ENCODE peak calls at places on chromosomes 7 and 10, in ten cellular contexts. I is activated naive CD4-positive, alpha-beta T cell treated with anti-CD3 and anti-CD28 coated beads, Interleukin-2, amount 50 U/mL, for 16 hours; W is midbrain; L is adrenal gland; T is left cardiac atrium; A is amniotic stem cell; U is stimulated activated naive CD8-positive, alpha-beta T cell treated with anti-CD3 and anti-CD28 coated beads, Interleukin-15, Interleukin-2, amounts not matched to agents 100 U/mL and 50 U/mL, for 24 hours; B is activated T-cell treated with anti-CD3 and anti-CD28 coated beads for 1 hour; R is lung; S is activated CD4-positive, alpha-beta T cell treated with anti-CD3 and anti-CD28 coated beads, Interleukin-2, amount 50 U/mL, for 24 hours. V is an unnamed sample.

GRCh38 chr10:14009315-14010082 is 321.2 kb downstream of the FRMD4A start:
- DNase-seq in L (no peak), R (no peak), B (peak), S (peak), A (no peak), T (no peak), W (no peak), I (peak), U (peak), V (peak)

GRCh38 chr7:34928052-34928451 is 109.2 kb downstream of the DPY19L1 start:
- DNase-seq in W (peak), S (peak), I (peak), L (peak), T (peak), A (no peak), R (no peak), B (peak), U (peak), V (peak)

GRCh38 chr10:84588426-84588825 is 260.0 kb downstream of the CCSER2 start:
- DNase-seq in S (no peak), A (no peak), I (no peak), T (no peak), R (no peak), L (no peak), U (no peak), B (no peak), W (no peak), V (no peak)

GRCh38 chr7:2802504-2803341 is 41.4 kb downstream of the GNA12 start:
- DNase-seq in R (no peak), T (peak), B (no peak), U (no peak), L (peak), W (no peak), A (no peak), S (no peak), I (no peak), V (no peak)

GRCh38 chr7:8254215-8254614 is 7.8 kb downstream of the ICA1 start:
- DNase-seq in L (no peak), I (no peak), T (no peak), R (no peak), B (no peak), U (no peak), W (no peak), S (no peak), A (no peak), V (no peak)

GRCh38 chr10:121096617-121097431 is 245.7 kb downstream of the WDR11 start:
- DNase-seq in L (no peak), B (no peak), T (peak), S (no peak), I (no peak), W (no peak), U (no peak), A (no peak), R (no peak), V (no peak)

GRCh38 chr7:34190299-34190698 is 285.0 kb downstream of the BMPER start:
- DNase-seq in A (no peak), B (no peak), R (no peak), I (no peak), W (peak), U (no peak), L (no peak), S (no peak), T (peak), V (no peak)

GRCh38 chr10:95818663-95819062 is 62.7 kb downstream of the ENTPD1 start:
- DNase-seq in U (no peak), A (peak), R (no peak), W (no peak), I (no peak), T (no peak), L (no peak), B (no peak), S (no peak), V (no peak)

GRCh38 chr7:155001756-155002410 is 1.0 kb downstream of the PAXIP1 start:
- DNase-seq in U (peak), R (no peak), W (no peak), S (no peak), A (no peak), L (no peak), I (peak), T (no peak), B (no peak), V (no peak)

GRCh38 chr10:29470843-29471482 is 163.8 kb downstream of the SVIL start:
- DNase-seq in T (no peak), I (no peak), B (no peak), R (no peak), A (no peak), L (peak), W (no peak), S (no peak), U (no peak), V (no peak)

GRCh38 chr7:29236649-29237048 is 42.1 kb downstream of the CHN2 start:
- DNase-seq in U (no peak), W (no peak), T (no peak), A (no peak), R (no peak), S (no peak), B (no peak), L (no peak), I (no peak), V (no peak)

GRCh38 chr10:48700071-48700470 is 15.4 kb downstream of the WDFY4 start:
- DNase-seq in A (no peak), R (peak), U (no peak), T (no peak), B (no peak), W (no peak), L (no peak), S (no peak), I (no peak), V (no peak)

GRCh38 chr10:21402606-21403083 is 122.8 kb downstream of the SKIDA1 start:
- DNase-seq in I (no peak), W (no peak), L (no peak), T (no peak), S (no peak), R (no peak), A (no peak), B (no peak), U (no peak), V (no peak)

GRCh38 chr10:31322647-31323046 is 3.6 kb downstream of the ZEB1 start:
- DNase-seq in W (no peak), A (no peak), U (no peak), B (no peak), S (no peak), I (no peak), T (no peak), L (no peak), R (no peak), V (no peak)

GRCh38 chr7:76427635-76428034 is 2.9 kb downstream of the ZP3 start:
- DNase-seq in R (no peak), A (no peak), S (no peak), U (no peak), B (no peak), I (no peak), T (no peak), W (no peak), L (peak), V (no peak)

GRCh38 chr10:8054498-8055407 is at the start of gene GATA3:
- DNase-seq in S (no peak), A (no peak), L (peak), W (no peak), I (peak), R (no peak), B (peak), U (peak), T (peak), V (peak)

GRCh38 chr10:16931919-16932318 is 114.7 kb upstream of the RSU1 start:
- DNase-seq in A (no peak), B (no peak), R (no peak), S (no peak), W (no peak), T (no peak), U (no peak), L (no peak), I (no peak), V (no peak)

GRCh38 chr7:151139071-151139521 is 28.4 kb downstream of the GBX1 start:
- DNase-seq in T (no peak), B (no peak), W (no peak), I (no peak), S (no peak), R (no peak), A (no peak), U (no peak), L (peak), V (no peak)

GRCh38 chr10:21195149-21195731 is 298.1 kb upstream of the NEBL start:
- DNase-seq in I (no peak), A (no peak), L (no peak), U (no peak), B (no peak), R (no peak), W (no peak), S (no peak), T (no peak), V (no peak)

GRCh38 chr10:13969118-13969791 is 361.5 kb downstream of the FRMD4A start:
- DNase-seq in B (no peak), W (no peak), A (no peak), R (no peak), T (no peak), I (no peak), S (no peak), U (no peak), L (no peak), V (no peak)

GRCh38 chr10:663844-664243 is 25.6 kb downstream of the DIP2C start:
- DNase-seq in A (no peak), L (no peak), S (no peak), B (no peak), W (peak), R (no peak), T (no peak), I (no peak), U (no peak), V (no peak)

GRCh38 chr7:94127026-94127425 is 122.9 kb upstream of the BET1 start:
- DNase-seq in A (no peak), B (no peak), T (no peak), U (no peak), I (no peak), W (no peak), S (no peak), R (no peak), L (no peak), V (no peak)

GRCh38 chr7:22109761-22110160 is 164.1 kb upstream of the CDCA7L start:
- DNase-seq in R (peak), S (no peak), U (peak), I (peak), A (no peak), L (peak), B (no peak), T (peak), W (peak), V (no peak)

GRCh38 chr10:73854310-73854709 is 20.0 kb downstream of the CAMK2G start:
- DNase-seq in S (no peak), T (no peak), R (no peak), L (no peak), I (no peak), U (no peak), A (no peak), W (no peak), B (no peak), V (no peak)

GRCh38 chr7:103887853-103888602 is 101.4 kb downstream of the RELN start:
- DNase-seq in I (no peak), U (no peak), S (no peak), T (no peak), W (no peak), R (no peak), L (no peak), A (no peak), B (no peak), V (no peak)

GRCh38 chr7:51019231-51019844 is 236.6 kb upstream of the GRB10 start:
- DNase-seq in R (no peak), B (no peak), T (no peak), U (no peak), W (no peak), I (no peak), L (no peak), S (no peak), A (no peak), V (no peak)

GRCh38 chr7:107025449-107026103 is 18.9 kb upstream of the PRKAR2B start:
- DNase-seq in A (no peak), I (no peak), U (no peak), R (no peak), T (no peak), B (no peak), S (no peak), L (no peak), W (no peak), V (no peak)

GRCh38 chr7:30171753-30172447 is 37.1 kb downstream of the MTURN start:
- DNase-seq in L (no peak), R (no peak), W (no peak), U (no peak), S (no peak), A (peak), I (no peak), T (no peak), B (no peak), V (no peak)

GRCh38 chr7:71925663-71926062 is 486.5 kb downstream of the CALN1 start:
- DNase-seq in W (no peak), L (no peak), S (no peak), A (no peak), T (no peak), U (no peak), B (no peak), I (no peak), R (no peak), V (no peak)

GRCh38 chr10:112282086-112282485 is 1.1 kb upstream of the TECTB start:
- DNase-seq in I (no peak), A (no peak), B (no peak), S (no peak), W (no peak), R (no peak), L (no peak), U (no peak), T (no peak), V (no peak)

GRCh38 chr7:49660976-49661375 is 112.5 kb upstream of the VWC2 start:
- DNase-seq in T (no peak), S (no peak), I (no peak), R (no peak), W (no peak), A (no peak), L (no peak), U (no peak), B (no peak), V (no peak)

GRCh38 chr7:13563257-13563656 is 426.2 kb downstream of the ETV1 start:
- DNase-seq in L (no peak), U (no peak), B (no peak), I (no peak), W (no peak), S (no peak), R (no peak), T (no peak), A (no peak), V (no peak)

GRCh38 chr7:520503-521161 is 986 bp upstream of the PDGFA start:
- DNase-seq in U (peak), S (no peak), B (no peak), I (no peak), W (peak), A (no peak), R (no peak), L (no peak), T (no peak), V (no peak)

GRCh38 chr10:82288461-82288881 is 413.5 kb downstream of the NRG3 start:
- DNase-seq in U (no peak), L (no peak), S (no peak), A (no peak), R (no peak), T (no peak), I (no peak), B (no peak), W (no peak), V (no peak)

GRCh38 chr7:158621042-158621441 is 33.4 kb upstream of the PTPRN2 start:
- DNase-seq in S (no peak), R (no peak), I (no peak), L (no peak), A (no peak), B (no peak), W (no peak), T (no peak), U (no peak), V (no peak)

GRCh38 chr7:147509052-147509480 is 1081.5 kb upstream of the C7orf33 start:
- DNase-seq in S (no peak), A (peak), B (no peak), W (no peak), R (no peak), T (no peak), L (no peak), U (no peak), I (no peak), V (no peak)

GRCh38 chr10:77892021-77892739 is 34.4 kb downstream of the DLG5 start:
- DNase-seq in A (no peak), W (no peak), R (no peak), T (no peak), S (no peak), U (no peak), L (peak), I (no peak), B (no peak), V (no peak)

GRCh38 chr7:41652265-41652664 is 50.6 kb downstream of the INHBA start:
- DNase-seq in W (no peak), B (no peak), S (no peak), L (no peak), U (no peak), R (no peak), A (no peak), I (no peak), T (no peak), V (no peak)

GRCh38 chr7:155363852-155364600 is 66.3 kb downstream of the INSIG1 start:
- DNase-seq in T (peak), W (no peak), A (no peak), B (no peak), I (no peak), S (no peak), L (no peak), R (no peak), U (no peak), V (no peak)

GRCh38 chr7:55964261-55964801 is at the start of gene NIPSNAP2:
- DNase-seq in S (peak), I (peak), A (no peak), B (peak), W (peak), R (peak), T (peak), L (peak), U (peak), V (peak)